ENCODE peak calls at places on chromosomes 13 and 19, in six cellular contexts. Y is activated T-helper 9 cell treated with anti-CD3 and anti-CD28 coated beads, Interleukin-2, amount 50 U/mL, for 16 hours; T is caudate nucleus; S is SJSA1; C is PC-9; K is AG20443. N is an unnamed sample.

GRCh38 chr19:33403973-33404304 is 30.4 kb downstream of the CEBPG start:
- DNase-seq in Y (no peak), T (no peak), S (peak), C (no peak), K (no peak), N (no peak)

GRCh38 chr13:21917046-21918010 is 246.5 kb downstream of the FGF9 start:
- DNase-seq in Y (no peak), T (no peak), S (peak), C (no peak), K (peak), N (no peak)

GRCh38 chr13:74299688-74300087 is 165.5 kb upstream of the KLF12 start:
- DNase-seq in Y (no peak), T (no peak), S (no peak), C (no peak), K (no peak), N (no peak)

GRCh38 chr13:88887045-88887662 is 1216.0 kb downstream of the SLITRK5 start:
- DNase-seq in Y (no peak), T (no peak), S (no peak), C (no peak), K (no peak), N (no peak)

GRCh38 chr13:27401210-27401609 is 23.2 kb upstream of the GTF3A start:
- DNase-seq in Y (no peak), T (no peak), S (no peak), C (no peak), K (peak), N (no peak)

GRCh38 chr13:48012668-48013067 is 11.6 kb upstream of the SUCLA2 start:
- DNase-seq in Y (no peak), T (no peak), S (no peak), C (no peak), K (no peak), N (no peak)

GRCh38 chr13:106213028-106213427 is 322.4 kb downstream of the EFNB2 start:
- DNase-seq in Y (no peak), T (no peak), S (no peak), C (no peak), K (peak), N (no peak)

GRCh38 chr13:106033634-106034033 is 501.8 kb downstream of the EFNB2 start:
- DNase-seq in Y (no peak), T (no peak), S (no peak), C (no peak), K (peak), N (no peak)

GRCh38 chr19:7679017-7679720 is 1.5 kb upstream of the TRAPPC5 start:
- DNase-seq in Y (peak), T (no peak), S (no peak), C (no peak), K (no peak), N (no peak)

GRCh38 chr13:34376483-34376882 is 558.5 kb downstream of the RFC3 start:
- DNase-seq in Y (no peak), T (no peak), S (no peak), C (no peak), K (no peak), N (no peak)

GRCh38 chr13:41458939-41459753 is 1.8 kb downstream of the RGCC start:
- DNase-seq in Y (peak), T (no peak), S (no peak), C (peak), K (peak), N (no peak)

GRCh38 chr13:71871844-71872243 is 4.8 kb upstream of the DACH1 start:
- DNase-seq in Y (no peak), T (no peak), S (no peak), C (no peak), K (no peak), N (no peak)

GRCh38 chr19:16886305-16886880 is 2.4 kb upstream of the F2RL3 start:
- DNase-seq in Y (no peak), T (no peak), S (peak), C (peak), K (peak), N (no peak)

GRCh38 chr19:30342901-30343300 is 29.3 kb upstream of the ZNF536 start:
- DNase-seq in Y (no peak), T (no peak), S (no peak), C (no peak), K (no peak), N (no peak)

GRCh38 chr19:10295305-10295846 is 5.6 kb downstream of the ICAM5 start:
- DNase-seq in Y (peak), T (no peak), S (no peak), C (no peak), K (peak), N (no peak)

GRCh38 chr13:32659736-32660135 is 73.5 kb downstream of the PDS5B start:
- DNase-seq in Y (no peak), T (no peak), S (no peak), C (no peak), K (no peak), N (no peak)

GRCh38 chr13:101398191-101398590 is 18.1 kb downstream of the NALCN start:
- DNase-seq in Y (no peak), T (no peak), S (no peak), C (no peak), K (peak), N (no peak)

GRCh38 chr19:38228005-38228377 is 4.0 kb upstream of the DPF1 start:
- DNase-seq in Y (no peak), T (no peak), S (no peak), C (no peak), K (no peak), N (no peak)

N was measured in occipital lobe.